ENCODE peak calls at places on chromosomes 7 and 10, in eight cellular contexts. W, M, A, X, K, L, F and Y are unnamed samples.

GRCh38 chr10:79274279-79275104 is 72.8 kb upstream of the PPIF start:
- DNase-seq in K (no peak), F (no peak), W (no peak), X (no peak), M (peak; percentile 44), A (no peak), L (no peak), Y (no peak)

GRCh38 chr7:39069886-39070881 is 92.5 kb downstream of the POU6F2 start:
- DNase-seq in X (no peak), A (no peak), M (no peak), F (no peak), W (no peak), L (no peak), K (no peak), Y (no peak)

GRCh38 chr7:133253522-133253882 is 624 bp downstream of the EXOC4 start:
- DNase-seq in X (no peak), A (no peak), K (no peak), M (peak; percentile 20), W (no peak), L (no peak), F (peak; percentile 14), Y (no peak)

GRCh38 chr10:21517134-21517982 is 8.1 kb downstream of the SKIDA1 start:
- DNase-seq in M (peak; percentile 43), W (no peak), F (no peak), L (peak; percentile 63), X (no peak), K (peak; percentile 69), A (no peak), Y (peak; percentile 80)

GRCh38 chr7:28481131-28481926 is 69.0 kb downstream of the CREB5 start:
- DNase-seq in K (no peak), M (no peak), A (no peak), X (no peak), W (no peak), L (no peak), F (no peak), Y (no peak)

GRCh38 chr10:110007171-110007700 is 548 bp upstream of the ADD3 start:
- DNase-seq in X (peak; percentile 25), M (peak; percentile 78), A (peak; percentile 29), L (peak; percentile 46), K (no peak), F (no peak), W (peak; percentile 36), Y (no peak)

GRCh38 chr10:103663802-103664201 is 170.3 kb downstream of the NEURL1 start:
- DNase-seq in K (no peak), W (no peak), A (no peak), L (no peak), X (no peak), F (no peak), M (no peak), Y (no peak)

GRCh38 chr7:13352677-13353076 is 636.8 kb downstream of the ETV1 start:
- DNase-seq in M (no peak), F (no peak), A (no peak), K (no peak), L (no peak), X (no peak), W (no peak), Y (no peak)

GRCh38 chr7:30173058-30173897 is 38.5 kb downstream of the MTURN start:
- DNase-seq in X (no peak), M (peak; percentile 21), A (no peak), F (no peak), W (no peak), K (no peak), L (peak; percentile 42), Y (no peak)

GRCh38 chr7:110948280-110948679 is 142.6 kb upstream of the LRRN3 start:
- DNase-seq in X (no peak), L (no peak), W (no peak), M (no peak), F (no peak), A (no peak), K (no peak), Y (no peak)

GRCh38 chr10:107238275-107238674 is 73.8 kb upstream of the SORCS1 start:
- DNase-seq in X (no peak), W (no peak), L (no peak), A (no peak), F (no peak), M (no peak), K (no peak), Y (no peak)

GRCh38 chr10:133324857-133325260 is 11.8 kb downstream of the CALY start:
- DNase-seq in K (no peak), A (no peak), L (no peak), M (no peak), W (no peak), F (no peak), X (no peak), Y (no peak)

GRCh38 chr10:126080879-126081331 is 184.5 kb downstream of the FANK1 start:
- DNase-seq in K (peak; percentile 45), L (no peak), A (no peak), W (no peak), M (no peak), X (no peak), F (no peak), Y (no peak)

GRCh38 chr10:63115732-63116383 is 17.3 kb upstream of the NRBF2 start:
- DNase-seq in W (no peak), X (no peak), K (peak; percentile 48), F (no peak), M (no peak), L (no peak), A (no peak), Y (no peak)

GRCh38 chr7:108188724-108189123 is 58.6 kb upstream of the LAMB4 start:
- DNase-seq in X (no peak), W (no peak), L (no peak), F (no peak), K (no peak), A (no peak), M (no peak), Y (no peak)

GRCh38 chr10:6342091-6342490 is 139.4 kb downstream of the PFKFB3 start:
- DNase-seq in K (no peak), X (no peak), W (no peak), L (no peak), M (no peak), F (no peak), A (no peak), Y (no peak)

GRCh38 chr7:18221377-18222290 is 194.0 kb upstream of the PRPS1L1 start:
- DNase-seq in X (no peak), F (no peak), L (no peak), M (no peak), W (no peak), A (no peak), K (no peak), Y (no peak)

GRCh38 chr10:133109736-133110532 is 22.2 kb downstream of the ADGRA1 start:
- DNase-seq in K (no peak), W (no peak), F (no peak), X (no peak), L (no peak), A (no peak), M (no peak), Y (no peak)